ENCODE peak calls at places on chromosomes 11 and 22, in four cellular contexts. F is mucosa of gallbladder, H is NCI-H774, P is iris pigment epithelial cell. O is an unnamed sample.

GRCh38 chr11:66479741-66480115 is 506 bp upstream of the DPP3 start:
- DNase-seq in H (no peak), P (no peak), F (no peak), O (no peak)

GRCh38 chr22:31284241-31284745 is 8.0 kb downstream of the PIK3IP1 start:
- DNase-seq in P (no peak), F (no peak), H (no peak), O (no peak)

GRCh38 chr11:130478204-130478701 is 29.8 kb downstream of the ADAMTS15 start:
- DNase-seq in F (peak; percentile 65), H (no peak), P (peak; percentile 77), O (peak; percentile 88)

GRCh38 chr22:50001388-50002231 is 11.0 kb downstream of the IL17REL start:
- DNase-seq in P (no peak), F (no peak), H (no peak), O (no peak)

GRCh38 chr11:59600234-59600633 is 15.3 kb downstream of the OSBP start:
- DNase-seq in F (no peak), P (no peak), H (no peak), O (no peak)

GRCh38 chr11:29166306-29166705 is 850.5 kb downstream of the KCNA4 start:
- DNase-seq in F (no peak), H (no peak), P (no peak), O (no peak)

GRCh38 chr22:36386900-36387663 is 685 bp downstream of the MYH9 start:
- DNase-seq in F (peak; percentile 67), P (no peak), H (no peak), O (peak; percentile 39)

GRCh38 chr11:110429614-110430266 is at the start of gene FDX1:
- DNase-seq in P (peak; percentile 87), F (peak; percentile 77), H (peak; percentile 94), O (peak; percentile 87)

GRCh38 chr22:31229402-31230140 is 17.5 kb downstream of the LIMK2 start:
- DNase-seq in F (peak; percentile 75), P (peak; percentile 42), H (no peak), O (no peak)

GRCh38 chr11:116990061-116990473 is 108.2 kb downstream of the SIK3 start:
- DNase-seq in H (no peak), P (peak; percentile 93), F (peak; percentile 16), O (peak; percentile 72)

GRCh38 chr22:47115921-47116320 is 353.5 kb downstream of the TBC1D22A start:
- DNase-seq in H (no peak), F (no peak), P (no peak), O (no peak)

GRCh38 chr11:3202305-3202704 is 16.3 kb downstream of the MRGPRG start:
- DNase-seq in H (no peak), F (no peak), P (no peak), O (no peak)

GRCh38 chr22:20979243-20979809 is 2.8 kb upstream of the LZTR1 start:
- DNase-seq in F (peak; percentile 85), P (peak; percentile 92), H (no peak), O (peak; percentile 92)

GRCh38 chr11:125944350-125945010 is 1.4 kb upstream of the VSIG10L2 start:
- DNase-seq in F (no peak), H (no peak), P (no peak), O (no peak)

O was measured in amniotic epithelial cell.